ENCODE peak calls at places on chromosomes 5 and 9, in six cellular contexts. T is memory B cell, N is EL, W is EH, Z is fibroblast of lung, D is NCI-H460. A is an unnamed sample.
A peak's percentile ranks its signal among the peaks of the same experiment; 100 is the strongest.

GRCh38 chr9:69898714-69899209 is 78.1 kb downstream of the CFAP95 start:
- DNase-seq in W (peak; percentile 94), N (peak; percentile 94), Z (peak; percentile 98), D (no peak), T (no peak), A (no peak)

GRCh38 chr9:128595471-128595870 is 43.1 kb downstream of the SPTAN1 start:
- DNase-seq in Z (no peak), D (no peak), N (no peak), T (no peak), W (no peak), A (no peak)

GRCh38 chr5:77743181-77743580 is 33.0 kb downstream of the TBCA start:
- DNase-seq in N (peak; percentile 61), T (no peak), D (no peak), Z (peak; percentile 56), W (peak; percentile 69), A (no peak)

GRCh38 chr9:135944444-135945252 is 16.5 kb downstream of the UBAC1 start:
- DNase-seq in T (no peak), D (no peak), W (no peak), N (no peak), Z (no peak), A (no peak)

GRCh38 chr5:19605846-19606407 is 382.1 kb downstream of the CDH18 start:
- DNase-seq in W (no peak), T (no peak), N (no peak), Z (no peak), D (no peak), A (no peak)

GRCh38 chr9:16030513-16031185 is 477.8 kb downstream of the CCDC171 start:
- DNase-seq in N (peak; percentile 98), Z (peak; percentile 99), T (no peak), W (peak; percentile 97), D (no peak), A (peak; percentile 42)

GRCh38 chr5:149094996-149095395 is 32.1 kb upstream of the SH3TC2 start:
- DNase-seq in D (no peak), W (no peak), N (no peak), Z (no peak), T (no peak), A (no peak)

GRCh38 chr5:40220260-40220659 is 459.5 kb upstream of the PTGER4 start:
- DNase-seq in Z (peak; percentile 58), W (no peak), D (no peak), N (no peak), T (no peak), A (no peak)

GRCh38 chr5:883475-884181 is 9.0 kb downstream of the BRD9 start:
- DNase-seq in N (no peak), W (no peak), T (no peak), Z (no peak), D (no peak), A (no peak)

GRCh38 chr9:131943397-131943796 is 136.3 kb downstream of the MED27 start:
- DNase-seq in T (no peak), Z (peak; percentile 58), W (no peak), D (peak; percentile 24), N (no peak), A (no peak)